ENCODE peak calls at places on chromosomes 16 and 17, in nine cellular contexts. C, K, Z, V, Q, U, P, B and D are unnamed samples.
A peak's percentile ranks its signal among the peaks of the same experiment; 100 is the strongest.

GRCh38 chr16:50253511-50253903 is 12.8 kb upstream of the ADCY7 start:
- DNase-seq in V (no peak), Q (no peak), P (no peak), C (no peak), B (no peak), K (no peak), Z (no peak), U (no peak), D (no peak)

GRCh38 chr16:88088161-88088581 is 136.9 kb downstream of the BANP start:
- DNase-seq in B (no peak), V (peak; percentile 58), U (no peak), P (no peak), Q (peak; percentile 18), C (no peak), K (no peak), Z (no peak), D (peak; percentile 65)

GRCh38 chr16:58197314-58198012 is 443 bp downstream of the CSNK2A2 start:
- DNase-seq in K (no peak), C (peak; percentile 19), Z (no peak), B (no peak), V (peak; percentile 16), Q (no peak), P (no peak), U (no peak), D (peak; percentile 91)

GRCh38 chr16:88886311-88886914 is 20.0 kb upstream of the PABPN1L start:
- DNase-seq in U (no peak), Q (no peak), P (no peak), Z (no peak), C (no peak), B (no peak), K (no peak), V (no peak), D (no peak)

GRCh38 chr17:14123579-14124278 is 54.4 kb downstream of the COX10 start:
- DNase-seq in B (no peak), U (no peak), V (no peak), Q (no peak), Z (no peak), P (no peak), C (no peak), K (no peak), D (no peak)

GRCh38 chr16:84312783-84313382 is 18.2 kb downstream of the WFDC1 start:
- DNase-seq in Z (no peak), V (no peak), K (no peak), Q (no peak), P (no peak), U (no peak), C (no peak), B (no peak), D (no peak)

GRCh38 chr16:3459401-3460090 is 16.1 kb downstream of the NAA60 start:
- DNase-seq in Q (no peak), U (no peak), K (no peak), B (no peak), C (peak; percentile 29), V (no peak), P (no peak), Z (no peak), D (peak; percentile 58)

GRCh38 chr16:47815655-47816054 is 340.1 kb downstream of the ABCC12 start:
- DNase-seq in P (no peak), K (no peak), Z (no peak), C (peak; percentile 57), V (no peak), B (no peak), Q (peak; percentile 29), U (no peak), D (no peak)

GRCh38 chr17:42233148-42233547 is 38.9 kb upstream of the GHDC start:
- DNase-seq in B (no peak), C (peak; percentile 36), K (no peak), Q (peak; percentile 67), P (no peak), Z (no peak), U (no peak), V (no peak), D (no peak)

GRCh38 chr17:74467221-74467951 is 952 bp downstream of the CD300A start:
- DNase-seq in U (no peak), C (no peak), K (no peak), P (no peak), Q (no peak), Z (peak; percentile 7), B (no peak), V (no peak), D (peak; percentile 43)

GRCh38 chr16:80938928-80939260 is 67.8 kb downstream of the CMC2 start:
- DNase-seq in Z (no peak), Q (no peak), V (no peak), P (no peak), B (no peak), C (no peak), U (no peak), K (no peak), D (no peak)

GRCh38 chr17:63082273-63082861 is 116.3 kb downstream of the TANC2 start:
- DNase-seq in V (no peak), U (peak; percentile 10), K (no peak), P (no peak), Z (peak; percentile 20), B (no peak), Q (peak; percentile 42), C (peak; percentile 39), D (peak; percentile 62)

GRCh38 chr17:41970901-41971331 is 4.3 kb downstream of the CNP start:
- DNase-seq in C (no peak), K (no peak), P (no peak), Q (no peak), Z (no peak), U (no peak), B (no peak), V (no peak), D (peak; percentile 61)